ENCODE peak calls at places on chromosomes 11 and 22, in four cellular contexts. K, O, L and G are unnamed samples.

GRCh38 chr11:75369846-75370245 is 18.4 kb upstream of the ARRB1 start:
- DNase-seq in K (no peak), O (no peak), L (no peak), G (no peak)

GRCh38 chr11:86068138-86068861 is 584 bp downstream of the PICALM start:
- DNase-seq in K (peak), O (peak), L (peak), G (no peak)

GRCh38 chr11:69213315-69213714 is 57.6 kb downstream of the SMIM38 start:
- DNase-seq in K (peak), O (no peak), L (no peak), G (peak)

GRCh38 chr11:92653448-92653847 is 316.0 kb upstream of the MTNR1B start:
- DNase-seq in K (no peak), O (no peak), L (no peak), G (no peak)

GRCh38 chr11:6992457-6993431 is 27.4 kb downstream of the ZNF214 start:
- DNase-seq in K (peak), O (no peak), L (no peak), G (peak)

GRCh38 chr22:39356464-39356863 is 6.7 kb downstream of the SYNGR1 start:
- DNase-seq in K (no peak), O (no peak), L (no peak), G (no peak)

GRCh38 chr22:46923394-46923793 is 160.9 kb downstream of the TBC1D22A start:
- DNase-seq in K (no peak), O (no peak), L (no peak), G (no peak)

GRCh38 chr11:117197006-117197405 is 2.2 kb upstream of the TAGLN start:
- DNase-seq in K (no peak), O (no peak), L (no peak), G (no peak)

GRCh38 chr22:50562523-50563409 is at the start of gene SYCE3:
- DNase-seq in K (peak), O (peak), L (peak), G (peak)

GRCh38 chr11:121449123-121449522 is 3.0 kb upstream of the SORL1 start:
- DNase-seq in K (no peak), O (no peak), L (no peak), G (no peak)

GRCh38 chr11:122808494-122808893 is 29.8 kb upstream of the CRTAM start:
- DNase-seq in K (peak), O (no peak), L (no peak), G (no peak)

DNA sequence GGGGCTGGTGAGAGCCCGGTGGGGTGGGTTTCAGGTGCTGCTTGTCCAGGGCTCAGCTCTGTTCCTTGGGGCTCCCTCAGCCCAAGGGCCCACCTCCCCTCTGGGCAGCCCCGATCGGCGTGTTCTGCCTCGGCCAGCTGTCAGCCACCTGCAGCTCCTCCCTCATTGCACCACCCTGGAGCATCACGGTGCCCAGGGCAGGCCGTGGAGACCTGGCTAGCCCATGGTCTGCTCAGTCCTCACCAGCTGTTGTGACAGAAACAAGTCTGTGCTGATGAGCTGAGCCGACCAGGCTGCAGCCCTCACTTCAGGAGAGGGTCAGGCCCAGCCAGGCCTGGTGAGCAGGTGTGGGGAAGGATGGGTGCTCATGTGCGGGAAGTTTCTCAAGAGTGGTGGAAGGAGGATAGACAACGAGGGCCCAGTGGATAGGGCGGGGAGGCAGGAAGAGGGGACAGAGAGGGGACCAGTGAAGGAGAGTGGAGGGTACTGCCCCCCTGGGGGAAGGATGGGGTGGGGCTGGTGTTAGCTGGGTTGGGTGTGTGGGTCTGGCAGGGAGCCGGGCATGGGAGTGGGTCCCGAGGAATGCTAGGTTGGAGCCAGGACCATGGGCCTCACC is 16.5 kb upstream of the RTN4R start:
- DNase-seq in K (no peak), O (no peak), L (no peak), G (no peak)
- H3K27ac ChIP-seq in K (no peak), O (no peak), L (no peak), G (no peak)

GRCh38 chr11:63534076-63534475 is 2.5 kb upstream of the PLAAT4 start:
- DNase-seq in K (no peak), O (no peak), L (no peak), G (no peak)

GRCh38 chr11:63536669-63537292 is at the start of gene PLAAT4:
- DNase-seq in K (peak), O (peak), L (no peak), G (no peak)

GRCh38 chr11:63535734-63536133 is 874 bp upstream of the PLAAT4 start:
- DNase-seq in K (no peak), O (no peak), L (no peak), G (no peak)

GRCh38 chr11:63532799-63533475 is 3.7 kb upstream of the PLAAT4 start:
- DNase-seq in K (no peak), O (no peak), L (no peak), G (no peak)

GRCh38 chr11:63534895-63535461 is 1.6 kb upstream of the PLAAT4 start:
- DNase-seq in K (no peak), O (no peak), L (no peak), G (no peak)
- H3K27ac ChIP-seq in K (no peak), O (peak), L (peak), G (no peak)

GRCh38 chr22:19109198-19110063 is 12.8 kb downstream of the DGCR2 start:
- DNase-seq in K (peak), O (peak), L (peak), G (peak)
- H3K27ac ChIP-seq in K (peak), O (peak), L (peak), G (peak)

GRCh38 chr11:131278472-131278871 is 91.9 kb upstream of the NTM start:
- DNase-seq in K (no peak), O (no peak), L (no peak), G (no peak)

GRCh38 chr11:131281316-131281715 is 89.1 kb upstream of the NTM start:
- DNase-seq in K (no peak), O (no peak), L (no peak), G (no peak)

GRCh38 chr11:131275580-131275979 is 94.8 kb upstream of the NTM start:
- DNase-seq in K (no peak), O (no peak), L (no peak), G (no peak)

GRCh38 chr11:131284041-131284440 is 86.4 kb upstream of the NTM start:
- DNase-seq in K (no peak), O (no peak), L (no peak), G (no peak)

GRCh38 chr11:131279685-131280084 is 90.7 kb upstream of the NTM start:
- DNase-seq in K (no peak), O (no peak), L (no peak), G (no peak)
- H3K27ac ChIP-seq in K (no peak), O (no peak), L (no peak), G (no peak)

DNA sequence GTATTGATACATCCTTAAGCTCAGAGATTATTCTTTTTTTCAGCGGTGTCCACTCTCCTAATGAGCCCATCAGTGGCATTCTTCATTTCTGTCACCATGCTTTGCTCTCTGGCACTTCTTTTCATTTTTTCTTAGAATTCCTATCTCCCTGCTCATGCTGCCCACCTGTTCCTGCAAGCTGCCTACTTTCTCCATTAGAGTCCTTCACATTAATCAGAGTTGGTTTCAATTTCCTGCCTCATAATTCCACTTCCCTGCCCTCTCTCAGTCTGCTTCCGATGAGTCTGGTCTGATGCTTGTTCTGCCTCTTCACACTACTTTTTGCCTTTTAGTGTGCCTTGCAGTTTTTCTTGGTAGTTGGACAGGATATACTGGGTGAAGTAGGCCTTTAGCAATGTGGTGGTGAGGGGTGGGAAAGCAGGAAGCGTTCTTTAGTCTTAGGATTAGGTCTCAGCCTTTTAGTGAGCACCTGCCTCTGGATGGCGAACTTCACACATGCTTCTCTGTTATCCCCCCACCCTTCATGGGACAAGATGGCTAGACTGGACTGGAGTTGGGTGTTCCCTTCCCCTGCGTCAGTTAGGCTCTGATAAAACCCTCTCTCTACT is 53.6 kb downstream of the CECR2 start:
- DNase-seq in K (no peak), O (no peak), L (no peak), G (no peak)
- H3K27ac ChIP-seq in K (no peak), O (no peak), L (no peak), G (no peak)

GRCh38 chr11:48134221-48134922 is 82.2 kb upstream of the OR4B1 start:
- DNase-seq in K (no peak), O (no peak), L (no peak), G (no peak)
- H3K27ac ChIP-seq in K (no peak), O (no peak), L (no peak), G (no peak)

DNA sequence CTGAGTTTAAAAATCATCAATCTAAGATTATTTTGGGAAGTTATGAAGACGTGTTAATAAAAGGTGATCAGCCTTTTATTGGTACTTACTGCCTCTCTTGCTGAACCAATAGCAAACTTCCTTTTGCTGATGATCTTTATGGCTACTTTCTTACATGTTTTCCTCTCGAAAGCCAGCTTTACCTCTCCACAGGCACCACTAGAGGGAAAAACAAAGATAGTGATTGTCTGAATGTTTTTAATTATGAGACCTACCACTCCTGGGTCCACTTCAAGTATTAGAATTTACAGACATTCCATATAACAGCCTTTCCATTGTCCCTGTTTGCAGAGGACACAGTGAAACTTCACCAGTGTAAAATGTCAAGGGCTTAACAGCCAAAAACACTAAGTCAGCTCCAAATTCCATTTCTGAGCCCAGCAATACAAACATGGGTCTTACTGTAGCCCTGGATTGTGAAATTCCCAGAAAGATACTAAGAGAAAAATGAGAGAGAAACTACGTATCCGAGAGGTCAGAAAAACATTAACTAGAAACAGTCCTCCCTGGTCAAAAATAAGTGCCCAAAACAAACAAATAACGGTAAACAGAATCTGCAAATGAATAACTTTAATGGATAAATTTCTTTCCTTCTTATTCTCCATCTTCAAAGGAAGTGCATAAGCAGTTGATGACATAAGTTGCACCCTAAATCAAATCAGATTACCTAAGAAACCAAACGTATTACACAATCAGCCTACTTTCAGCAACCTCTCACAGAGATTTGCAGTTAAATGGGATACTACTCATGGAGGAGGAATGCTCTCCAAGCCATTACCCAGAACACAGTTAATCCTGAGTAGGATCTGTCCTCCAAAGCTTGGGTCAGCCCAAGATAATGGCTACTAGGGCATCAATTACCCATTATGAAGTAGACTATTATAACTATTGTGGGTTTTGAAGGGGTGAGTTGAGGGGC is 29.5 kb downstream of the CHEK2 start:
- DNase-seq in K (peak), O (no peak), L (no peak), G (peak)
- H3K27ac ChIP-seq in K (no peak), O (no peak), L (no peak), G (peak)

DNA sequence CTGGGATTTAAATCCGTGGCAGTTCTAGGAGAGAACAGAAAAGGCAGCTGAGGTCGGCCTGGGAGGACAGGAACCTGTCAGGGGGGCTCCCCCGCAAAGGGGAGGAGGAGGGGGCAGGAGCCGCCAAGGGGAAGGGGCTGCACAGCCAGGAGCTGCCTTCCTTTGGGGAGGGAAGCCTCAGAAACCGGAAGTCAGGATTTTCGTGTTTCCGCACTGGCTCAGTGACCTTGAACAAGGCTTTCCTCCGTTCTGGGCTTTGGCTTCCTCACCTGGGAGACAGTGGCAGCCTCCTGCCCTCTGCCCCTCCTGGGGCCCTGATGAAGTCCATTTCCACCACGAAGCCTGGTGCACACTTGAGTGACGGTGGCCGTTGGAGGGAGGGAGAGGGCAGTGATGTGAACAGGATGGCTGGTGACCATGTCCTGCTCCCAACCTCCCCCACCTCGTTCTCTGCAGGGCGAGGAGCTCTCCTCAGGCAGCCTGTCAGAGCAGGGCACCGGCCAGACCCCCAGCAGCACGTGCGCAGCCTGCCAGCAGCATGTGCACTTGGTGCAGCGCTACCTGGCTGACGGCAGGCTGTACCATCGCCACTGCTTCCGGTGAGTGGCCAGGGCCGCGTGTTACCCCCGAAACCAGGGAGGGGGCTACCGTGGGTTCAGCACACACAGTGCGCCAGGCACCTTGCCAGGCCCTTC is 12.6 kb downstream of the MICALL1 start:
- DNase-seq in K (no peak), O (no peak), L (no peak), G (no peak)
- H3K27ac ChIP-seq in K (no peak), O (no peak), L (no peak), G (no peak)